ENCODE peak calls at places on chromosomes 16 and 17, in seven cellular contexts. A is mesenchymal stem cell, V is trophoblast cell, L is IMR-90, D is neuronal stem cell, S is H1, H is H9. B is an unnamed sample.

GRCh38 chr16:983044-984030 is 1.8 kb downstream of the SOX8 start:
- DNase-seq in A (no peak), V (no peak), L (no peak), H (no peak), S (no peak), D (no peak), B (no peak)

GRCh38 chr17:67531291-67531690 is 154.2 kb downstream of the PITPNC1 start:
- DNase-seq in S (peak), V (no peak), L (no peak), D (no peak), A (no peak), H (peak), B (peak)

GRCh38 chr16:25258856-25259179 is 1.2 kb upstream of the ZKSCAN2 start:
- DNase-seq in A (no peak), L (no peak), S (no peak), D (no peak), H (no peak), V (no peak), B (peak)

GRCh38 chr16:89828199-89828869 is at the start of gene SPIRE2:
- DNase-seq in D (peak), A (peak), V (peak), L (peak), S (peak), H (peak), B (peak)

GRCh38 chr17:36131436-36131835 is 27.8 kb downstream of the CCL4 start:
- DNase-seq in S (no peak), L (no peak), A (no peak), D (no peak), H (no peak), V (no peak), B (no peak)

GRCh38 chr16:11245222-11245737 is 10.7 kb downstream of the SOCS1 start:
- DNase-seq in V (no peak), D (no peak), A (no peak), H (no peak), S (no peak), L (no peak), B (no peak)

GRCh38 chr17:79012563-79013134 is 3.1 kb upstream of the CANT1 start:
- DNase-seq in H (no peak), A (no peak), V (no peak), L (no peak), S (no peak), D (no peak), B (no peak)

GRCh38 chr16:55576369-55576768 is 9.9 kb downstream of the CAPNS2 start:
- DNase-seq in H (no peak), L (no peak), D (no peak), V (no peak), A (no peak), S (no peak), B (no peak)

GRCh38 chr16:69326172-69326873 is 4.1 kb downstream of the PDF start:
- DNase-seq in V (no peak), A (no peak), H (no peak), S (no peak), L (no peak), D (no peak), B (no peak)

GRCh38 chr16:85423631-85424030 is 189.5 kb upstream of the GSE1 start:
- DNase-seq in S (no peak), H (no peak), L (no peak), A (no peak), D (no peak), V (no peak), B (no peak)

GRCh38 chr17:63452091-63452978 is 6.2 kb upstream of the CYB561 start:
- DNase-seq in V (no peak), A (no peak), D (no peak), S (no peak), L (no peak), H (no peak), B (no peak)

GRCh38 chr17:71441098-71441497 is 679.7 kb upstream of the SOX9 start:
- DNase-seq in H (no peak), S (no peak), L (peak), D (no peak), V (no peak), A (peak), B (peak)

GRCh38 chr16:86934581-86935322 is 356.4 kb downstream of the FOXL1 start:
- DNase-seq in A (no peak), H (no peak), V (no peak), S (no peak), D (no peak), L (no peak), B (no peak)

GRCh38 chr17:47066841-47067682 is 88.0 kb upstream of the RPRML start:
- DNase-seq in H (peak), V (peak), D (peak), L (peak), S (peak), A (peak), B (peak)

GRCh38 chr17:17347956-17348871 is 45.0 kb downstream of the NT5M start:
- DNase-seq in H (no peak), D (no peak), V (no peak), S (no peak), A (no peak), L (no peak), B (no peak)

DNA sequence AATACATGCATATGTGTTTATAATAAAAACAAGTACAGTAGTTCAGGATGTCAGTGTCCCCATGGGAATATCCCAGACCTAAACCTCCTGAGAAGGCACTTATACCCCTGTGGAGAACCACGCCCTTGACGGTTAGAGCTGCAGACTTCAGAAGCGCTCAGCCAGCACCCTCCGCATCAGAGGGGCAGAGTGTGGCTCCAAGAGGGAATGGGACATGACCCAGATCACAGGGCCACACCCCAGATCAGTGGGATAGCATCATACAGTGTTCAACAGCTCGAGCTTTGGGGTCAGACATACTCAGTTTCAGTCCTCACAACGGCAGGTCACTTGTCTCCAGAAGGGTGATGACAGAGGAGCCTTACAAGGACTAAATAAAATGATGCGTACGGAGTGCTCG is 45.8 kb upstream of the ZNF423 start:
- DNase-seq in H (no peak), S (no peak), D (no peak), V (no peak), L (no peak), A (no peak), B (no peak)
- H4K8ac ChIP-seq in H (no peak), S (no peak), D (no peak), V (no peak), L (no peak), A (no peak), B (no peak)

GRCh38 chr17:50560185-50560824 is at the start of gene CACNA1G:
- DNase-seq in A (peak), S (peak), H (peak), V (peak), D (peak), L (peak), B (peak)
- H3K4ac ChIP-seq in A (no peak), S (peak), H (no peak), V (no peak), D (no peak), L (no peak), B (peak)

DNA sequence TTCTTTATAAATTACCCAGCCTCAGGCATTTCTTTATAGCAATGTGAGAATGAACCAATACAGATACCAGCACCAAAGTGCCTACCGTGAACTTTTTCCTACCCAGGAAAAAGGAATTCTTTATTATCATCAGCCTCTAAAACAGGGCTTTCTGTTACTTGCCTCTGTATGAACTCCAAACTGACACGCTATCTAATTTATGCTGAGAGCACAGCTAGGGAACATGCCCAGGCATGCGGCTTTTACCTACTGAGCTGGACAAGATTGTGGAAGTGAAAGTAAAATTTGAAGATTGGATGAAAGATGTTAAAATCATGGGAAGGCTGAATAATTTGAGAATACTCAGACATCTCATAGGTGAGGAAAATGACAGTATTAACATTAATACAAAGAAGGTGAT is 24.4 kb upstream of the ADCY9 start:
- DNase-seq in L (peak), S (no peak), V (no peak), A (peak), D (no peak), H (no peak), B (no peak)
- H4K8ac ChIP-seq in L (peak), S (no peak), V (no peak), A (no peak), D (no peak), H (no peak), B (no peak)

DNA sequence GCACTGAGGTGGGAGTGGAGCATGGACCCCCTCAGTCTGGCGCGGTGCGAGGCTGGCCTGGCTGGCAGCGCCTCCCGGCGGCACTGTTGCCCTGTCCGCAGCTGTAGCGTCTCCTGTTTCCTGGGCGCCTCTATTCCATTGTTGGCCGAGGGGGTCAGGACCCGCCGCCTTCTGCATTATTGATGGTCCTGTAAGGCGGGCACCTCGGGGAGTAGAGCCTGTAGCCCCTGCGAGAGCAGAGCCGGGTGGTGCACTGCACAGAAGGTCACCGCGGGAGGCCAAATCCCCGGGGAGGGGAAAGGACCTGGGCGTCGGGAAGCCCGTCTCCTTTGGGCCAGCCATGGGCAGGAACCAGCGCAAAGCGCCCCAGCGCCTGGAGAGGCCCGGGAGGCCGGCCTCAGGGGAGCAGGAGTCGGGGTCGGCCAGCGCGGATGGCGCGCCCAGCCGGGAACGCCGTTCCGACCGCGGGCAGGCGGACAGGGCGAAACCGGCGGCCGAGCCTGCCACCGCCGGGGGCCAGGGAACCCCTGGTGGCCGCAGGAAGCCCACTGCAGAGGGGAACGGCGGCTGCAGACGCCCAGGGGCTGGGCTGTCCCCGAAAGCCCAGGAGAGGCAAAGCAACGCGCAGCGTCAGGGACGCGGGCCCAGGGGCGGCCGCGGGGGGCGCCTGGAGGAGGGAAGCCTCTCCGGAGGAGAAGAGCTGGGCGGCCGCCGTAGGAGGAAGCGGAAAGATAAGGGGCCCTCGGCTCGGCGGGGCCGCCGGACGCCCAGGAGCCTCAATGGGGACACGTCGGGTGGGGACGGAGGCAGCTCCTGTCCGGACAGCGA is at the start of gene MYO15B:
- DNase-seq in D (peak), L (no peak), V (no peak), S (peak), H (peak), A (peak), B (peak)
- H3K4ac ChIP-seq in D (peak), L (no peak), V (peak), S (peak), H (no peak), A (peak), B (peak)

DNA sequence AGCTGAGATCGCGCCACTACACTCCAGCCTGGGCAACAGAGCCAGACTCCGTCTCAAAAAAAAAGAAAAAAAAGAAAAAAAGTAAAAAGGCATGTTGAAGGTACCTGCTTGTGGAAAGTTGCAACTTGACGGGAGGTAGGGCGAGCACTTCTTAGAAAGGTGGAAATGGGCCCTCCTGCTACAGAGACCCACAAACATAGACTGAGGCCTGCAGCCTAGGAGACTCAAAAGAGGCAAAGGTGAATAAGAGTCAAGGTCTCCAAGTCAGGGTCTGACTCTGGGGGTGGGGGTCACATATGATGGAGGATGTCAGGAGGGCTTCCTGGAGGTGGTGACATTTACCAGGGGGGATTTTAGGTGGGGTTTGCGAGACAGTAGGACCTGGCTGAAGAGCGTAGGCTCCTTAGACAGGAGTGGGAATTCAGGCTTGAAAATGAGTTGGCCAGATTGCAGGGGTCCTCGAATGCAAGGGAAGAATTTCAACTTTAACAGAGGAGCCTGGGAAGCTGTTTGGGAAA is 303.0 kb downstream of the SEC14L1 start:
- DNase-seq in H (no peak), A (no peak), D (no peak), L (no peak), S (no peak), V (no peak), B (no peak)
- H4K8ac ChIP-seq in H (no peak), A (peak), D (no peak), L (peak), S (no peak), V (no peak), B (no peak)

DNA sequence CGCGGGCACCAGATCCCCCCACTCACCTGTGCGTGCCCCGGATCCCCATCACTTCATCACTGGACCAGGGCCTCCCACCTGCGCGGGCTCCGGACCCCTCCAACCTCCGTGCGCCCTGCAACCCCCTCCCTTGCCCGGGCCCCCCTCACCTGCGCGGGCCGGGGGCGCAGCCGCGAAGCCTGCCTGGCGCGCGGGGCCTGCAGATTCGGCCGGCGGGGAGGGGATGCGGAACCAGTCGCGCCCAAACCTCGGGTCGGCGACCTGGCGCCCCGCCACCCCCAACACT is 202 bp downstream of the CEP131 start:
- DNase-seq in H (no peak), A (no peak), L (no peak), D (no peak), V (no peak), S (no peak), B (no peak)
- H3K4ac ChIP-seq in H (no peak), A (no peak), L (no peak), D (peak), V (no peak), S (no peak), B (no peak)

DNA sequence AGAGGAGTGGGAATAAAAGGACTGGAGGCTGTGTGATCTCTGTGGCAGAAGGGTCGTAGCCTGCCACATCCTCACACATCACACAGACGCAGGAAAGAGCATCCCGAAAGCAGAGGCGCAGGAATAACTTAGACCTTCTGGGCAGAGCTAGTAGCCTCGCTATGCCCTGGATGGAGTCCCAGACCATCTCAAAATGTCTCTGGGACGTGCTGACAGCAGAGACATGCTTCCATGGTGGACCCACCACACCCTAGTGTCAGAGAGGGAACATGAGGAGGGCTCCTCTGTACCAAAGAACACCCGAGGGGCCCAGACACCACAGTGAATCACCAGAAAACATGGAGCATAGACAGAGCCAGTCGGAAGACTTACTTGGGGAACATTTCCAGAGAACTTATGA is 29.6 kb upstream of the FAAP100 start:
- DNase-seq in V (no peak), S (no peak), D (no peak), L (no peak), A (no peak), H (no peak), B (no peak)
- H4K8ac ChIP-seq in V (no peak), S (no peak), D (no peak), L (no peak), A (no peak), H (no peak), B (no peak)

DNA sequence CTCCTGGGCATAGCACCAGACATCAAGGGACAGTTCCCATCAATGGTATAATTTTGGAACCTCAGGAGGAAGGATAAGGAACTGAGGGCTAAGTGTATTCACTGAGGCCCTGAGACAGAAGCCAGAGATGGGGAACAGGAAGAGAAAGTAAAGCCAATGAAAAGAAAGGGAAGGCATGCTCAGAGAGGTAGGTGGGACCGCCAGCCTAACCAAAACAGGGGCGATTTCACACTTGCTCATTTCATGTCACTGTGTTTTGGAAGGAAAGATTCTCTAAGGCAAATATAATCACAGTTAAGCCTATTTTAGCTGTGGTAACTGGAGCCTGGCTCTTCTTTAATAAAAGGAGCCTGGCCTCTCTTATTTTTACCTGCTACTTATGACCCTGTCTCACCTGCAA is 411.1 kb downstream of the CDH13 start:
- DNase-seq in L (no peak), H (no peak), S (no peak), A (no peak), V (no peak), D (no peak), B (no peak)
- H3K4ac ChIP-seq in L (no peak), H (no peak), S (no peak), A (no peak), V (no peak), D (no peak), B (no peak)

B was measured in mesendoderm.